ENCODE peak calls at places on chromosomes 11 and 22, in four cellular contexts. H, E, Z and U are unnamed samples.
A peak's percentile ranks its signal among the peaks of the same experiment; 100 is the strongest.

GRCh38 chr11:65468874-65469333 is 29.9 kb upstream of the MALAT1 start:
- DNase-seq in H (peak; percentile 61), E (peak; percentile 44), Z (peak; percentile 75), U (no peak)

GRCh38 chr11:33716236-33716635 is 15.6 kb upstream of the C11orf91 start:
- DNase-seq in H (no peak), E (no peak), Z (no peak), U (no peak)

GRCh38 chr11:111301004-111301839 is 2.9 kb downstream of the POU2AF3 start:
- DNase-seq in H (no peak), E (no peak), Z (peak; percentile 79), U (peak; percentile 89)

GRCh38 chr11:19432370-19433163 is 191.8 kb upstream of the E2F8 start:
- DNase-seq in H (no peak), E (peak; percentile 25), Z (no peak), U (peak; percentile 90)

GRCh38 chr11:103043826-103044688 is 47.9 kb downstream of the DCUN1D5 start:
- DNase-seq in H (no peak), E (no peak), Z (no peak), U (no peak)

GRCh38 chr11:83195176-83195531 is 1.6 kb downstream of the ANKRD42 start:
- DNase-seq in H (no peak), E (no peak), Z (no peak), U (no peak)

GRCh38 chr11:100151944-100152343 is 535.1 kb upstream of the ARHGAP42 start:
- DNase-seq in H (no peak), E (no peak), Z (no peak), U (no peak)

GRCh38 chr22:44331881-44332714 is 19.3 kb upstream of the SHISAL1 start:
- DNase-seq in H (peak; percentile 48), E (no peak), Z (no peak), U (no peak)

GRCh38 chr11:124329787-124330478 is 9.9 kb upstream of the OR8D2 start:
- DNase-seq in H (no peak), E (no peak), Z (no peak), U (no peak)

GRCh38 chr11:31655483-31655882 is 145.9 kb downstream of the ELP4 start:
- DNase-seq in H (no peak), E (no peak), Z (no peak), U (no peak)

GRCh38 chr22:47837703-47838102 is 1075.3 kb downstream of the TBC1D22A start:
- DNase-seq in H (no peak), E (no peak), Z (no peak), U (no peak)

GRCh38 chr11:77512092-77512491 is 38.2 kb upstream of the PAK1 start:
- DNase-seq in H (no peak), E (no peak), Z (no peak), U (no peak)

GRCh38 chr22:47588583-47588970 is 826.1 kb downstream of the TBC1D22A start:
- DNase-seq in H (no peak), E (no peak), Z (peak; percentile 21), U (no peak)

GRCh38 chr22:19971276-19972124 is 29.9 kb upstream of the TXNRD2 start:
- DNase-seq in H (no peak), E (no peak), Z (peak; percentile 79), U (no peak)

GRCh38 chr11:122779047-122779629 is 59.2 kb upstream of the CRTAM start:
- DNase-seq in H (no peak), E (no peak), Z (no peak), U (no peak)

GRCh38 chr11:134685981-134686380 is 273.9 kb upstream of the B3GAT1 start:
- DNase-seq in H (no peak), E (no peak), Z (no peak), U (peak; percentile 42)

GRCh38 chr11:125165664-125166346 is 1.3 kb downstream of the PKNOX2 start:
- DNase-seq in H (no peak), E (no peak), Z (no peak), U (no peak)

GRCh38 chr11:47234669-47235075 is 13.9 kb downstream of the ACP2 start:
- DNase-seq in H (no peak), E (no peak), Z (peak; percentile 92), U (no peak)

GRCh38 chr11:131745405-131745804 is 375.0 kb downstream of the NTM start:
- DNase-seq in H (no peak), E (no peak), Z (no peak), U (no peak)

GRCh38 chr11:44430140-44430539 is 120.2 kb upstream of the ALX4 start:
- DNase-seq in H (no peak), E (no peak), Z (no peak), U (no peak)

GRCh38 chr11:66820921-66821320 is 22.3 kb upstream of the RCE1 start:
- DNase-seq in H (no peak), E (no peak), Z (no peak), U (no peak)

GRCh38 chr22:35961480-35961902 is 67.1 kb downstream of the RBFOX2 start:
- DNase-seq in H (peak; percentile 23), E (no peak), Z (no peak), U (no peak)

GRCh38 chr11:123034587-123034986 is 27.3 kb downstream of the HSPA8 start:
- DNase-seq in H (no peak), E (no peak), Z (no peak), U (no peak)

GRCh38 chr11:44377914-44378321 is 68.0 kb upstream of the ALX4 start:
- DNase-seq in H (no peak), E (no peak), Z (no peak), U (no peak)

GRCh38 chr11:58771458-58771855 is 39.7 kb upstream of the GLYAT start:
- DNase-seq in H (no peak), E (no peak), Z (no peak), U (no peak)

GRCh38 chr22:38172016-38172431 is 9.6 kb downstream of the PLA2G6 start:
- DNase-seq in H (no peak), E (no peak), Z (peak; percentile 44), U (no peak)

GRCh38 chr11:119885067-119885466 is 156.1 kb upstream of the NECTIN1 start:
- DNase-seq in H (no peak), E (no peak), Z (no peak), U (no peak)

GRCh38 chr11:72686639-72687215 is 12.5 kb upstream of the PDE2A start:
- DNase-seq in H (no peak), E (no peak), Z (no peak), U (no peak)
- H3K4me3 ChIP-seq in H (no peak overlapping the region), E (no peak overlapping the region), Z (no peak overlapping the region), U (no peak overlapping the region)

GRCh38 chr11:774873-775592 is 2.3 kb downstream of the GATD1 start:
- DNase-seq in H (no peak), E (no peak), Z (no peak), U (no peak)
- H3K27ac ChIP-seq in H (no peak overlapping the region), E (peak overlapping the region; percentile 26), Z (no peak overlapping the region), U (no peak overlapping the region)

GRCh38 chr11:72724021-72724561 is 28.1 kb downstream of the ARAP1 start:
- DNase-seq in H (no peak), E (no peak), Z (no peak), U (no peak)

GRCh38 chr11:72725731-72726042 is 26.5 kb downstream of the ARAP1 start:
- DNase-seq in H (no peak), E (no peak), Z (no peak), U (no peak)

GRCh38 chr11:72723508-72723907 is 28.7 kb downstream of the ARAP1 start:
- DNase-seq in H (no peak), E (no peak), Z (no peak), U (no peak)

GRCh38 chr11:72726266-72727220 is 25.7 kb downstream of the ARAP1 start:
- DNase-seq in H (no peak), E (no peak), Z (no peak), U (no peak)

DNA sequence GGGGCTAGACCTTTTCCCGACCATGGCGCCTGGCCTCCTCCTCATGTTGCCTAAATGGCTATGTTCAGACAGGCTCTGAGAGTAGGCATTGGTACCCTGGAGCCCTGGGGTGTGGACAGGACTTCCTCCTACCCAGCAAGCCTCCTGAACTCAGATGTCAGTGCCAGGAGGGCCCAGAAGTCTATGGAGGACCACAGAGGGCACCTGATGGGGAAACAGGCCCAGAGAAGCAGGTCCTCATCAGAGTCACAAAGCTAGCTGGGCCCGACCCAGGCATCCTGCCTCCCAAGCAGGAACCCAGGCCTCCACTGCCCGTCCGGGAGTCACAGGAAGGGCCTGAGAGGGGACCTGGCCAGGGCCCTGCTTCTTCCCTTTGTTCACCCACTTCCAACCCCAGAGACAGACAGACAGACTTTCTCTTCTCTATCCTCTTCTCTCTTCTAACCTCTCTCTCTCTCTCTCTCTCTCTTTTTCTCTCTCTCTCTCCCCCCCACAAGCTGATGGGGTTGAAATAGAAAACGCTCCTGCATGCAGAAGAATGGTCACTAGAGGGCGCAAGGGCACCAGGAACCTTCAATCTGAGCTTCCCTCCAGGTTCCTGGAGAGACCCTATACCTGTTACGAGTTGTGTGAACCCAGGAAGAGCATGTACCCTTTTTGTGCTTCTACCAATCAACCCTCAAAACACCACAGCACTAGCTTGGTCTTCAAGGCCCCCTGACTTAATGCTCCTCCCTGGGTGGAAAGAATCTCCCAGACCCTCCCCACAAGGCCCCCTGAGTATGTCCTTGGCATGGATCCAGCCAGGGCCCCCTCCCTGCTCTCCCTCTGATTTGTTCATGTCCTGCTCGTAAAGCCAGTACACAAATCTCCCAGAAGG is 27.1 kb downstream of the ARAP1 start:
- DNase-seq in H (no peak), E (peak; percentile 87), Z (no peak), U (no peak)
- H3K4me1 ChIP-seq in H (peaks cover 11% of the 10 kb centered on the region), E (peaks cover 71% of the 10 kb centered on the region), Z (peaks cover 27% of the 10 kb centered on the region), U (peaks cover 58% of the 10 kb centered on the region)

GRCh38 chr11:116930177-116930576 is 92.8 kb upstream of the APOA1 start:
- DNase-seq in H (no peak), E (no peak), Z (no peak), U (no peak)

GRCh38 chr11:116932182-116932581 is 94.8 kb upstream of the APOA1 start:
- DNase-seq in H (no peak), E (no peak), Z (no peak), U (no peak)

GRCh38 chr11:116929393-116930090 is 92.1 kb upstream of the APOA1 start:
- DNase-seq in H (no peak), E (no peak), Z (no peak), U (no peak)

GRCh38 chr11:116930586-116930985 is 93.2 kb upstream of the APOA1 start:
- DNase-seq in H (no peak), E (no peak), Z (no peak), U (no peak)

DNA sequence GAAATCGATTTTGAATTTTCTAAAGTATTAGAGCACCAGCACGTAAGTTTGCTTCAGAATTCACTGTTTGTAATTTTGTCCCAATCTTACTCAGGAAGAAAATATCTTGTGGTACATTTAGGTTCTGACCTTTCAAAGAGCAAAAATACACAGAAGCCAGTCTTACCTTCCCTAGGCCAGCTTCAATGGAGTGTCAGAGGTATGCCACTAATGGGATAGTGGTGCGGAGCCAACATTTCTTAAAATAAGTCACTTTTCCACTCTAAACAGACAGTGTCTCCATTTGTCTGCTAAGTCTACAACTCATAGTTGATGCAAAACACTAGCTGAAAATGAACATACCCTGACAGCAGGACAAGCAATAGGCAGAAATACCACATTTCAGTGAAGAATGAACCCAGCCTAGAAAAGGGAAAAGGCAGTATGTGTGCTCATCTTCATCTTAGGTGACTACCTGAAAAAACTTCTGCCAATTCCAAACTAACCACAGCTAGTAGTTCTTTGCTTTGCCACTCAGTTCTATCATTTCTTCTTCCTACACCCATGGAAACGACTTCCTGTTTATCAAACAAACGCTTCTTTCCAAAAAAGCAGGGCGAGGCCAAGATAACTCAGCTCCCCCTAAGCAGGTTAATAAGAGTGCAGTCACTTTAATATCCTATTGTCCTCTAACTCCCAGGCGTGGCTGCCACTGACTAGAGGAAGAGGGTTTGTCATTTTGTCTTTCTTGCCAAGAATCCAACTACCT is 94.0 kb upstream of the APOA1 start:
- DNase-seq in H (no peak), E (no peak), Z (no peak), U (no peak)
- H3K4me3 ChIP-seq in H (no peak overlapping the region), E (no peak overlapping the region), Z (no peak overlapping the region), U (no peak overlapping the region)

GRCh38 chr22:28441720-28442263 is 237.8 kb downstream of the TTC28 start:
- DNase-seq in H (no peak), E (no peak), Z (peak; percentile 50), U (no peak)
- H3K27ac ChIP-seq in H (peak overlapping the region; percentile 78), E (peak overlapping the region; percentile 76), Z (peak overlapping the region; percentile 83), U (peak overlapping the region; percentile 69)